ENCODE peak calls at places on chromosomes 4 and X, in five cellular contexts. G is breast epithelium, K is A172, R is pancreas, W is ecto neural progenitor cell. P is an unnamed sample.

GRCh38 chrX:45172890-45173289 is 27.8 kb downstream of the DIPK2B start:
- DNase-seq in G (no peak), K (peak), R (no peak), W (no peak), P (no peak)

GRCh38 chrX:50495616-50496015 is 25.0 kb upstream of the DGKK start:
- DNase-seq in G (no peak), K (no peak), R (peak), W (no peak), P (no peak)

GRCh38 chr4:106160560-106160959 is 155.4 kb downstream of the TBCK start:
- DNase-seq in G (no peak), K (no peak), R (no peak), W (no peak), P (no peak)

GRCh38 chr4:87309625-87310024 is 13.1 kb downstream of the HSD17B13 start:
- DNase-seq in G (no peak), K (no peak), R (no peak), W (no peak), P (no peak)

GRCh38 chr4:113012776-113013175 is 36.7 kb upstream of the ANK2 start:
- DNase-seq in G (no peak), K (no peak), R (no peak), W (no peak), P (no peak)

GRCh38 chr4:53121304-53121865 is 244.5 kb downstream of the SCFD2 start:
- DNase-seq in G (no peak), K (no peak), R (no peak), W (no peak), P (no peak)

GRCh38 chrX:11089802-11090201 is 21.3 kb upstream of the HCCS start:
- DNase-seq in G (no peak), K (no peak), R (no peak), W (no peak), P (no peak)

GRCh38 chr4:169295822-169296221 is 25.1 kb upstream of the SH3RF1 start:
- DNase-seq in G (no peak), K (no peak), R (no peak), W (no peak), P (no peak)

GRCh38 chr4:170089274-170089742 is 448 bp downstream of the AADAT start:
- DNase-seq in G (no peak), K (no peak), R (peak), W (peak), P (peak)

GRCh38 chr4:55549888-55550287 is 3.2 kb upstream of the CLOCK start:
- DNase-seq in G (no peak), K (peak), R (no peak), W (no peak), P (peak)

GRCh38 chr4:124055896-124056295 is 656.6 kb downstream of the ANKRD50 start:
- DNase-seq in G (no peak), K (no peak), R (no peak), W (no peak), P (no peak)

GRCh38 chrX:151722241-151722846 is 6.5 kb downstream of the FATE1 start:
- DNase-seq in G (no peak), K (no peak), R (peak), W (peak), P (no peak)

GRCh38 chr4:41009411-41009810 is 204.9 kb downstream of the APBB2 start:
- DNase-seq in G (no peak), K (peak), R (no peak), W (no peak), P (no peak)

GRCh38 chr4:93828830-93829530 is 427 bp downstream of the ATOH1 start:
- DNase-seq in G (no peak), K (no peak), R (no peak), W (peak), P (no peak)

GRCh38 chr4:84826681-84827080 is 139.8 kb downstream of the WDFY3 start:
- DNase-seq in G (no peak), K (no peak), R (no peak), W (no peak), P (no peak)

GRCh38 chr4:75512336-75513211 is 1.6 kb downstream of the RCHY1 start:
- DNase-seq in G (no peak), K (peak), R (no peak), W (no peak), P (peak)

GRCh38 chr4:24053906-24054305 is 164.1 kb upstream of the PPARGC1A start:
- DNase-seq in G (no peak), K (no peak), R (no peak), W (no peak), P (no peak)

GRCh38 chr4:132123870-132124623 is 1025.0 kb upstream of the PCDH10 start:
- DNase-seq in G (no peak), K (peak), R (no peak), W (no peak), P (no peak)

GRCh38 chrX:108735680-108736508 is 469 bp downstream of the IRS4 start:
- DNase-seq in G (no peak), K (no peak), R (no peak), W (no peak), P (no peak)

GRCh38 chr4:52423967-52424366 is 235.1 kb downstream of the USP46 start:
- DNase-seq in G (no peak), K (no peak), R (no peak), W (no peak), P (no peak)

GRCh38 chr4:32735856-32736590 is 2015.9 kb downstream of the PCDH7 start:
- DNase-seq in G (no peak), K (no peak), R (no peak), W (no peak), P (no peak)

GRCh38 chr4:48126621-48127020 is 7.4 kb downstream of the TXK start:
- DNase-seq in G (no peak), K (no peak), R (no peak), W (no peak), P (no peak)

GRCh38 chr4:128718793-128719192 is 90.7 kb upstream of the JADE1 start:
- DNase-seq in G (no peak), K (peak), R (no peak), W (no peak), P (peak)

GRCh38 chr4:123838426-123838825 is 441.8 kb downstream of the SPRY1 start:
- DNase-seq in G (no peak), K (no peak), R (no peak), W (no peak), P (no peak)

GRCh38 chr4:40283968-40284367 is 51.2 kb upstream of the CHRNA9 start:
- DNase-seq in G (no peak), K (peak), R (no peak), W (no peak), P (no peak)

GRCh38 chr4:176565044-176565443 is 227.7 kb downstream of the VEGFC start:
- DNase-seq in G (no peak), K (no peak), R (no peak), W (no peak), P (no peak)

GRCh38 chrX:120251471-120252011 is 929 bp downstream of the ZBTB33 start:
- DNase-seq in G (peak), K (peak), R (peak), W (peak), P (no peak)

GRCh38 chrX:71095555-71095970 is at the start of gene FOXO4:
- DNase-seq in G (peak), K (peak), R (peak), W (peak), P (peak)

GRCh38 chrX:55710701-55711100 is 6.8 kb upstream of the RRAGB start:
- DNase-seq in G (no peak), K (peak), R (peak), W (no peak), P (no peak)

GRCh38 chr4:125123710-125124109 is 191.0 kb upstream of the FAT4 start:
- DNase-seq in G (no peak), K (no peak), R (no peak), W (no peak), P (no peak)

GRCh38 chr4:70667710-70668535 is 1.6 kb upstream of the JCHAIN start:
- DNase-seq in G (no peak), K (no peak), R (no peak), W (no peak), P (no peak)

GRCh38 chr4:182768821-182769220 is 148.4 kb downstream of the DCTD start:
- DNase-seq in G (no peak), K (no peak), R (no peak), W (no peak), P (no peak)

GRCh38 chr4:39613093-39613656 is 25.5 kb downstream of the SMIM14 start:
- DNase-seq in G (no peak), K (peak), R (no peak), W (no peak), P (no peak)

GRCh38 chr4:98673978-98674377 is 15.6 kb upstream of the TSPAN5 start:
- DNase-seq in G (no peak), K (no peak), R (no peak), W (no peak), P (no peak)

GRCh38 chr4:161629694-161630441 is 533.9 kb downstream of the FSTL5 start:
- DNase-seq in G (no peak), K (peak), R (no peak), W (no peak), P (no peak)

GRCh38 chrX:68438575-68438974 is 5.3 kb upstream of the OPHN1 start:
- DNase-seq in G (no peak), K (no peak), R (no peak), W (no peak), P (no peak)

GRCh38 chrX:48741834-48742233 is 19.7 kb upstream of the GLOD5 start:
- DNase-seq in G (no peak), K (no peak), R (no peak), W (no peak), P (no peak)

GRCh38 chrX:101219840-101220191 is 230 bp downstream of the DRP2 start:
- DNase-seq in G (no peak), K (no peak), R (no peak), W (no peak), P (no peak)

GRCh38 chrX:124028177-124028576 is 66.7 kb downstream of the STAG2 start:
- DNase-seq in G (no peak), K (peak), R (no peak), W (no peak), P (no peak)

P was measured in HS-27A.